ENCODE peak calls at places on chromosomes 4 and X, in nine cellular contexts. B is lung microvascular endothelial cell; P is RPMI7951; T is EL; L is NCI-H1092; J is neural crest cell; U is upper lobe of left lung; V is stimulated activated CD8-positive, alpha-beta memory T cell treated with anti-CD3 and anti-CD28 coated beads, Interleukin-2, amount 100 ng/mL, for 1 hour; Z is stimulated activated naive B cell treated with anti-CD40 and anti-IgM and Interleukin-4, amounts not matched to agents 10 μg/mL and 1 μg/mL and 100 μg/mL, for 72 hours. Q is an unnamed sample.

GRCh38 chr4:153131478-153132069 is 72.7 kb upstream of the TRIM2 start:
- DNase-seq in V (no peak), B (no peak), U (no peak), J (no peak), L (no peak), Z (no peak), T (no peak), P (no peak), Q (peak)

GRCh38 chr4:135239964-135240363 is 1038.4 kb upstream of the PABPC4L start:
- DNase-seq in T (peak), U (no peak), P (no peak), B (no peak), V (no peak), L (no peak), J (no peak), Z (no peak), Q (no peak)

GRCh38 chrX:16445166-16445752 is 204.7 kb upstream of the S100G start:
- DNase-seq in U (peak), P (peak), L (no peak), B (peak), V (no peak), Z (peak), J (peak), T (peak), Q (peak)

GRCh38 chr4:105896461-105896939 is 1.2 kb downstream of the NPNT start:
- DNase-seq in V (no peak), P (no peak), B (no peak), J (no peak), Z (no peak), L (no peak), T (no peak), U (no peak), Q (no peak)

GRCh38 chr4:37244583-37245390 is at the start of gene NWD2:
- DNase-seq in J (peak), P (no peak), T (no peak), Z (no peak), V (no peak), B (peak), L (no peak), U (no peak), Q (peak)

GRCh38 chrX:152652467-152652866 is 14.8 kb downstream of the GABRQ start:
- DNase-seq in P (no peak), L (no peak), J (no peak), T (no peak), Z (no peak), B (no peak), U (no peak), V (no peak), Q (no peak)

GRCh38 chr4:124322234-124322831 is 390.2 kb downstream of the ANKRD50 start:
- DNase-seq in V (no peak), U (no peak), J (no peak), P (peak), T (peak), B (peak), Z (no peak), L (no peak), Q (peak)

GRCh38 chrX:24347871-24348270 is 12.6 kb upstream of the SUPT20HL1 start:
- DNase-seq in P (no peak), U (no peak), L (no peak), Z (no peak), J (no peak), V (no peak), T (no peak), B (no peak), Q (no peak)

GRCh38 chr4:6692806-6693205 is 872 bp upstream of the S100P start:
- DNase-seq in P (peak), U (peak), L (no peak), T (no peak), J (no peak), Z (no peak), V (no peak), B (no peak), Q (no peak)

GRCh38 chr4:87920478-87920877 is 55.0 kb upstream of the SPP1 start:
- DNase-seq in L (no peak), T (no peak), Z (no peak), J (no peak), U (no peak), P (no peak), B (no peak), V (no peak), Q (no peak)

GRCh38 chr4:66820681-66821080 is 724.6 kb downstream of the CENPC start:
- DNase-seq in L (no peak), J (no peak), T (no peak), Z (no peak), B (no peak), V (no peak), P (no peak), U (no peak), Q (no peak)

GRCh38 chr4:687048-687974 is 1.6 kb downstream of the SLC49A3 start:
- DNase-seq in T (peak), V (no peak), L (no peak), J (no peak), U (peak), Z (no peak), P (peak), B (peak), Q (peak)

GRCh38 chr4:150632639-150633038 is 50.7 kb downstream of the MAB21L2 start:
- DNase-seq in U (no peak), B (no peak), P (no peak), L (no peak), J (no peak), Z (no peak), V (no peak), T (no peak), Q (no peak)

GRCh38 chr4:161936625-161937133 is 227.1 kb downstream of the FSTL5 start:
- DNase-seq in J (no peak), L (no peak), T (peak), V (no peak), Z (no peak), P (peak), B (no peak), U (no peak), Q (peak)

Q was measured in dermis blood vessel endothelial cell.